ENCODE peak calls at places on chromosomes 12 and 14, in ten cellular contexts. V is right lobe of liver; W is activated naive CD8-positive, alpha-beta T cell treated with anti-CD3 and anti-CD28 coated beads for 36 hours; J is WTC11; I is astrocyte; N is left ventricle myocardium superior; L is GM12864; S is kidney glomerular epithelial cell; D is upper lobe of right lung; H is mucosa of gallbladder. F is an unnamed sample.

GRCh38 chr14:55328317-55328716 is 57.1 kb downstream of the FBXO34 start:
- DNase-seq in V (no peak), W (no peak), J (no peak), I (peak), N (no peak), L (no peak), S (no peak), D (no peak), H (no peak), F (no peak)

GRCh38 chr14:59600211-59600945 is 23.8 kb upstream of the CCDC175 start:
- DNase-seq in V (no peak), W (no peak), J (no peak), I (peak), N (no peak), L (no peak), S (no peak), D (no peak), H (no peak), F (no peak)

GRCh38 chr12:31020385-31021166 is 53.1 kb upstream of the DDX11 start:
- DNase-seq in V (no peak), W (no peak), J (no peak), I (no peak), N (no peak), L (no peak), S (no peak), D (peak), H (no peak), F (no peak)

GRCh38 chr12:25364529-25365339 is 114.0 kb upstream of the KRAS start:
- DNase-seq in V (no peak), W (no peak), J (no peak), I (no peak), N (no peak), L (no peak), S (no peak), D (no peak), H (no peak), F (no peak)

GRCh38 chr12:79020106-79020505 is 155.5 kb downstream of the SYT1 start:
- DNase-seq in V (no peak), W (no peak), J (no peak), I (peak), N (no peak), L (no peak), S (no peak), D (no peak), H (no peak), F (no peak)

GRCh38 chr14:53620325-53620716 is 336.3 kb downstream of the BMP4 start:
- DNase-seq in V (no peak), W (no peak), J (no peak), I (peak), N (no peak), L (no peak), S (peak), D (no peak), H (peak), F (no peak)

GRCh38 chr12:108839011-108839889 is 18.1 kb downstream of the SSH1 start:
- DNase-seq in V (no peak), W (no peak), J (no peak), I (peak), N (peak), L (no peak), S (no peak), D (peak), H (no peak), F (no peak)

GRCh38 chr12:104263580-104264358 is 39.8 kb upstream of the EID3 start:
- DNase-seq in V (no peak), W (no peak), J (no peak), I (no peak), N (no peak), L (no peak), S (peak), D (no peak), H (no peak), F (no peak)

GRCh38 chr12:58925111-58925732 is 4.9 kb upstream of the LRIG3 start:
- DNase-seq in V (no peak), W (no peak), J (no peak), I (peak), N (no peak), L (no peak), S (no peak), D (no peak), H (peak), F (peak)

GRCh38 chr12:130714591-130715149 is 1.4 kb downstream of the RIMBP2 start:
- DNase-seq in V (no peak), W (no peak), J (no peak), I (no peak), N (no peak), L (no peak), S (no peak), D (no peak), H (no peak), F (no peak)

GRCh38 chr14:61571931-61572330 is 123.4 kb upstream of the HIF1A start:
- DNase-seq in V (no peak), W (no peak), J (no peak), I (no peak), N (no peak), L (no peak), S (no peak), D (no peak), H (no peak), F (no peak)

GRCh38 chr12:91871751-91872150 is 273.9 kb downstream of the BTG1 start:
- DNase-seq in V (no peak), W (no peak), J (no peak), I (no peak), N (no peak), L (no peak), S (no peak), D (no peak), H (no peak), F (peak)

GRCh38 chr12:9027156-9027555 is 37.8 kb downstream of the KLRG1 start:
- DNase-seq in V (no peak), W (no peak), J (no peak), I (no peak), N (no peak), L (no peak), S (no peak), D (no peak), H (no peak), F (no peak)

GRCh38 chr14:22472935-22473854 is 115.8 kb downstream of the DAD1 start:
- DNase-seq in V (no peak), W (no peak), J (peak), I (no peak), N (no peak), L (no peak), S (peak), D (no peak), H (peak), F (peak)

GRCh38 chr14:32137883-32138282 is 60.8 kb downstream of the ARHGAP5 start:
- DNase-seq in V (no peak), W (no peak), J (no peak), I (no peak), N (no peak), L (no peak), S (no peak), D (no peak), H (no peak), F (no peak)

GRCh38 chr12:51217133-51217967 is 512 bp downstream of the POU6F1 start:
- DNase-seq in V (peak), W (peak), J (peak), I (no peak), N (peak), L (peak), S (no peak), D (peak), H (peak), F (peak)

GRCh38 chr12:132185698-132186097 is 41.4 kb downstream of the NOC4L start:
- DNase-seq in V (no peak), W (no peak), J (no peak), I (no peak), N (no peak), L (no peak), S (no peak), D (no peak), H (no peak), F (no peak)

GRCh38 chr12:55670213-55670730 is 33.6 kb downstream of the OR10P1 start:
- DNase-seq in V (no peak), W (no peak), J (no peak), I (no peak), N (no peak), L (no peak), S (no peak), D (peak), H (no peak), F (peak)

GRCh38 chr12:47828967-47829482 is 9.3 kb upstream of the HDAC7 start:
- DNase-seq in V (peak), W (no peak), J (peak), I (no peak), N (peak), L (no peak), S (peak), D (peak), H (peak), F (peak)